ENCODE peak calls at places on chromosomes 3 and 15, in ten cellular contexts. C is skeletal muscle cell, Z is pancreas, W is SK-MEL-5, B is NCI-H1105 treated with DMSO at 0.1 percent for 48 hours, X is PC-9, L is AG09319, O is M059J, K is omental fat pad, S is GM12865. U is an unnamed sample.
A peak's percentile ranks its signal among the peaks of the same experiment; 100 is the strongest.

GRCh38 chr3:13121553-13122001 is 48.3 kb upstream of the IQSEC1 start:
- DNase-seq in O (no peak), C (no peak), X (no peak), B (no peak), Z (no peak), S (no peak), K (no peak), W (no peak), L (no peak), U (no peak)

GRCh38 chr3:113557374-113557773 is 25.0 kb downstream of the SIDT1 start:
- DNase-seq in C (no peak), Z (no peak), S (peak; percentile 11), L (no peak), X (peak; percentile 70), O (peak; percentile 84), B (no peak), W (no peak), K (no peak), U (peak; percentile 49)

GRCh38 chr3:125023833-125024560 is 31.8 kb downstream of the HEG1 start:
- DNase-seq in W (no peak), L (no peak), X (no peak), B (no peak), Z (no peak), O (no peak), S (no peak), K (no peak), C (no peak), U (no peak)

GRCh38 chr15:51759557-51760070 is 8.2 kb downstream of the TMOD2 start:
- DNase-seq in Z (peak; percentile 12), C (peak; percentile 96), B (peak; percentile 25), S (peak; percentile 33), X (no peak), L (peak; percentile 93), O (peak; percentile 83), K (no peak), W (peak; percentile 87), U (peak; percentile 97)

GRCh38 chr3:8914491-8914890 is 48.8 kb downstream of the RAD18 start:
- DNase-seq in L (no peak), W (no peak), Z (no peak), X (no peak), S (no peak), O (peak; percentile 36), C (peak; percentile 11), B (no peak), K (no peak), U (no peak)

GRCh38 chr15:78075490-78076230 is 1.9 kb downstream of the TBC1D2B start:
- DNase-seq in B (peak; percentile 7), K (peak; percentile 24), S (no peak), Z (peak; percentile 74), C (peak; percentile 93), X (no peak), L (no peak), O (peak; percentile 89), W (peak; percentile 41), U (peak; percentile 93)

GRCh38 chr3:124745092-124745491 is 14.8 kb downstream of the UMPS start:
- DNase-seq in S (no peak), B (no peak), W (no peak), Z (no peak), C (no peak), O (no peak), K (no peak), L (no peak), X (no peak), U (no peak)

GRCh38 chr15:78168591-78168990 is 19.4 kb downstream of the IDH3A start:
- DNase-seq in K (no peak), Z (no peak), S (no peak), B (no peak), W (no peak), X (no peak), O (no peak), L (no peak), C (no peak), U (no peak)

GRCh38 chr3:62688050-62688449 is 187.2 kb downstream of the CADPS start:
- DNase-seq in X (no peak), K (no peak), S (no peak), L (no peak), W (no peak), C (no peak), Z (no peak), O (peak; percentile 7), B (no peak), U (peak; percentile 33)

GRCh38 chr3:12184541-12184940 is 25.8 kb upstream of the TIMP4 start:
- DNase-seq in W (no peak), O (no peak), K (no peak), L (no peak), C (no peak), Z (no peak), B (no peak), X (no peak), S (no peak), U (no peak)

GRCh38 chr3:45664558-45664957 is 24.6 kb upstream of the SACM1L start:
- DNase-seq in B (no peak), Z (peak; percentile 9), C (no peak), L (no peak), S (peak; percentile 83), W (no peak), K (no peak), O (no peak), X (no peak), U (no peak)

GRCh38 chr3:101383156-101383575 is 62.8 kb upstream of the IMPG2 start:
- DNase-seq in Z (no peak), X (no peak), B (no peak), O (no peak), S (no peak), W (no peak), C (peak; percentile 35), K (no peak), L (no peak), U (peak; percentile 6)

GRCh38 chr3:10702961-10703740 is 112.9 kb upstream of the SLC6A11 start:
- DNase-seq in X (no peak), L (no peak), S (no peak), O (no peak), W (peak; percentile 67), C (no peak), B (no peak), K (no peak), Z (no peak), U (no peak)

GRCh38 chr3:146912233-146913015 is 307.3 kb upstream of the PLSCR5 start:
- DNase-seq in X (no peak), S (no peak), Z (no peak), W (peak; percentile 99), B (no peak), L (no peak), K (no peak), O (no peak), C (no peak), U (no peak)

GRCh38 chr3:85875589-85875988 is 916.8 kb downstream of the CADM2 start:
- DNase-seq in X (no peak), S (no peak), L (no peak), K (no peak), C (no peak), O (no peak), Z (no peak), W (no peak), B (no peak), U (no peak)

GRCh38 chr3:124203292-124203691 is 211.4 kb upstream of the ROPN1 start:
- DNase-seq in S (no peak), K (no peak), O (no peak), C (no peak), W (no peak), X (no peak), B (no peak), L (no peak), Z (no peak), U (no peak)

GRCh38 chr3:42656680-42657610 is 3.4 kb downstream of the ZBTB47 start:
- DNase-seq in B (no peak), O (no peak), Z (no peak), K (no peak), L (no peak), C (no peak), S (no peak), W (no peak), X (no peak), U (no peak)

GRCh38 chr3:46359748-46360509 is 6.0 kb downstream of the CCR2 start:
- DNase-seq in X (no peak), O (peak; percentile 76), S (peak; percentile 79), Z (no peak), L (peak; percentile 15), W (no peak), B (peak; percentile 80), C (no peak), K (no peak), U (peak; percentile 55)

GRCh38 chr3:99394831-99395733 is 243.3 kb upstream of the COL8A1 start:
- DNase-seq in Z (no peak), B (no peak), O (peak; percentile 95), W (no peak), X (peak; percentile 66), C (peak; percentile 69), S (no peak), L (peak; percentile 59), K (no peak), U (peak; percentile 92)

GRCh38 chr3:50630916-50631315 is 14.0 kb downstream of the MAPKAPK3 start:
- DNase-seq in X (no peak), Z (no peak), O (peak; percentile 79), C (no peak), W (no peak), L (no peak), K (no peak), B (peak; percentile 73), S (no peak), U (no peak)

GRCh38 chr3:4643904-4644547 is 150.9 kb downstream of the ITPR1 start:
- DNase-seq in X (no peak), Z (peak; percentile 18), K (no peak), C (no peak), W (no peak), L (no peak), O (no peak), S (no peak), B (no peak), U (no peak)

GRCh38 chr3:14548321-14548729 is 8.2 kb upstream of the GRIP2 start:
- DNase-seq in C (no peak), O (peak; percentile 50), L (peak; percentile 18), X (no peak), Z (peak; percentile 53), K (no peak), B (peak; percentile 29), S (peak; percentile 60), W (peak; percentile 84), U (peak; percentile 56)

GRCh38 chr15:58212909-58213526 is 74.8 kb downstream of the AQP9 start:
- DNase-seq in B (peak; percentile 54), X (no peak), O (peak; percentile 51), W (peak; percentile 87), Z (peak; percentile 33), C (no peak), S (peak; percentile 24), K (no peak), L (no peak), U (peak; percentile 78)

GRCh38 chr3:168116279-168116678 is 20.6 kb upstream of the GOLIM4 start:
- DNase-seq in K (no peak), X (no peak), S (no peak), O (peak; percentile 45), L (peak; percentile 19), C (no peak), Z (no peak), W (peak; percentile 49), B (no peak), U (peak; percentile 59)

GRCh38 chr15:44087578-44088190 is 107.4 kb downstream of the FRMD5 start:
- DNase-seq in O (peak; percentile 88), L (peak; percentile 54), C (peak; percentile 60), B (no peak), W (peak; percentile 66), K (no peak), X (peak; percentile 73), Z (no peak), S (no peak), U (peak; percentile 91)

GRCh38 chr3:197746801-197747237 is 2.9 kb upstream of the FYTTD1 start:
- DNase-seq in K (no peak), X (no peak), W (no peak), L (no peak), S (peak; percentile 37), Z (no peak), C (no peak), O (peak; percentile 50), B (no peak), U (no peak)

GRCh38 chr15:84821501-84822021 is 4.4 kb downstream of the ALPK3 start:
- DNase-seq in S (no peak), X (no peak), K (no peak), B (no peak), L (no peak), Z (no peak), W (peak; percentile 47), C (no peak), O (no peak), U (peak; percentile 44)

GRCh38 chr15:46460426-46460825 is 825.6 kb downstream of the SQOR start:
- DNase-seq in B (no peak), W (no peak), S (no peak), X (no peak), Z (no peak), K (no peak), C (no peak), L (no peak), O (no peak), U (no peak)